ENCODE peak calls at places on chromosomes 12 and 14, in ten cellular contexts. B is breast epithelium; V is tibial nerve; H is astrocyte; N is A549; O is effector memory CD4-positive, alpha-beta T cell; C is brain microvascular endothelial cell; P is CD8-positive, alpha-beta T cell; S is ovary; L is pancreas. K is an unnamed sample.

GRCh38 chr14:94313991-94314655 is 9.0 kb downstream of the SERPINA6 start:
- DNase-seq in C (peak), O (no peak), S (no peak), V (peak), L (no peak), B (no peak), H (peak), N (no peak), P (no peak), K (no peak)

GRCh38 chr14:20460458-20461229 is 590 bp downstream of the PIP4P1 start:
- DNase-seq in C (no peak), O (peak), S (no peak), L (peak), B (peak), P (peak), N (no peak), H (no peak), V (no peak), K (peak)

GRCh38 chr12:79162948-79163347 is 298.4 kb downstream of the SYT1 start:
- DNase-seq in H (no peak), O (no peak), B (no peak), S (no peak), P (no peak), N (no peak), L (no peak), C (no peak), V (no peak), K (no peak)

GRCh38 chr12:90207799-90208198 is 499.2 kb upstream of the ATP2B1 start:
- DNase-seq in S (no peak), B (no peak), V (no peak), O (no peak), L (no peak), H (no peak), C (no peak), N (no peak), P (no peak), K (no peak)

GRCh38 chr12:52204095-52204930 is 12.5 kb upstream of the KRT80 start:
- DNase-seq in L (no peak), V (no peak), C (peak), B (no peak), H (peak), N (no peak), S (no peak), O (no peak), P (no peak), K (peak)

GRCh38 chr14:67240168-67240932 is 885 bp upstream of the PALS1 start:
- DNase-seq in O (peak), B (peak), V (peak), N (peak), C (peak), L (peak), P (peak), S (peak), H (no peak), K (peak)

GRCh38 chr14:69316449-69317391 is 56.8 kb downstream of the GALNT16 start:
- DNase-seq in L (peak), C (peak), B (peak), S (peak), N (peak), V (peak), H (peak), O (no peak), P (no peak), K (peak)

GRCh38 chr12:62866451-62867082 is 68.4 kb downstream of the PPM1H start:
- DNase-seq in P (no peak), V (no peak), H (peak), C (peak), O (no peak), B (no peak), S (no peak), N (peak), L (no peak), K (no peak)

GRCh38 chr14:69325086-69325485 is 65.1 kb downstream of the GALNT16 start:
- DNase-seq in B (no peak), V (no peak), C (no peak), L (no peak), S (peak), P (no peak), N (no peak), O (no peak), H (no peak), K (no peak)

GRCh38 chr12:55847603-55848329 is 5.0 kb upstream of the MMP19 start:
- DNase-seq in C (peak), O (no peak), L (peak), N (no peak), B (peak), H (peak), V (peak), P (no peak), S (peak), K (peak)

GRCh38 chr14:72999316-72999715 is 27.6 kb downstream of the ZFYVE1 start:
- DNase-seq in S (no peak), C (no peak), B (no peak), L (no peak), N (no peak), P (no peak), H (no peak), O (no peak), V (no peak), K (no peak)

GRCh38 chr14:35412281-35413057 is 7.9 kb upstream of the NFKBIA start:
- DNase-seq in H (no peak), S (no peak), O (no peak), L (no peak), P (no peak), C (no peak), N (no peak), B (no peak), V (no peak), K (no peak)

GRCh38 chr12:94272280-94272679 is 123.9 kb downstream of the PLXNC1 start:
- DNase-seq in L (no peak), N (no peak), B (no peak), O (no peak), P (no peak), H (no peak), S (no peak), C (no peak), V (no peak), K (no peak)

GRCh38 chr12:102917026-102917787 is at the start of gene PAH:
- DNase-seq in B (no peak), V (no peak), L (peak), N (no peak), H (no peak), P (no peak), S (peak), O (no peak), C (no peak), K (no peak)

GRCh38 chr12:6376079-6376941 is 947 bp upstream of the SCNN1A start:
- DNase-seq in C (peak), V (no peak), S (peak), B (peak), P (no peak), L (peak), H (peak), O (no peak), N (peak), K (peak)

GRCh38 chr12:11929714-11930113 is 141.0 kb upstream of the BCL2L14 start:
- DNase-seq in L (no peak), P (no peak), N (no peak), C (no peak), V (no peak), B (no peak), O (no peak), S (no peak), H (no peak), K (no peak)

GRCh38 chr12:91910871-91911388 is 234.7 kb downstream of the BTG1 start:
- DNase-seq in P (no peak), L (no peak), B (no peak), S (no peak), H (no peak), N (no peak), C (no peak), O (no peak), V (no peak), K (no peak)

GRCh38 chr14:99242816-99243795 is 28.9 kb downstream of the BCL11B start:
- DNase-seq in C (no peak), N (no peak), V (no peak), H (no peak), P (no peak), L (no peak), O (no peak), S (no peak), B (no peak), K (no peak)

GRCh38 chr14:96170961-96171592 is 33.6 kb upstream of the BDKRB2 start:
- DNase-seq in V (no peak), O (no peak), C (no peak), P (no peak), B (no peak), N (no peak), H (no peak), L (no peak), S (peak), K (no peak)

GRCh38 chr12:2692156-2692555 is 102.6 kb upstream of the FKBP4 start:
- DNase-seq in B (no peak), O (no peak), S (no peak), H (no peak), P (no peak), C (no peak), L (no peak), V (no peak), N (no peak), K (no peak)
- H3K4me3 ChIP-seq in B (peak), O (peak), S (no peak), H (no peak), P (peak), C (no peak), L (peak), V (no peak), N (peak), K (no peak)

DNA sequence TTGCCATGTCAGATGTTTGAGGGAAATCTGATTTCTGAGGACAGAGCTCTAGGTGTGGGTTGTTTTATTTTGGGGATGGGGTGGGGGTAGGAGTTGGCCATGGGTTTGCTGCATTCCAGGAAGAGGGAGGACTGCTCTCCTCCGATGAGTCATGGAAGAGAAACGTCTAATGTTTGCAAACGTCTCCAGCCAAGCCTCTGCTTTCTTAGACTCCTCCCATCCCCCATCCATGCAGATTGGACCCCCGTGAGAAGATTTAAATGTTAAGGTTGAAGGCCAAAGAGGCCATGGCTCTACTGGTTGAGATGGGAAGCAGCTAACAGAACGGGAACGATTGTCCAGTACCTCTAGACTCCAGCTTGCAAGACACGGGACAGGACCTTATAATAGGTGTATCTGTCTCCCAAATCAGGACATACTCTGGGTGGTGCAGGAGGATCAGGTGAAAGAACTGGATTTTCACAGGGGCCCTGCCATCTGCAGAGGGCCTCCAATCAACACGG is 11.4 kb upstream of the ATP2A2 start:
- DNase-seq in S (no peak), V (no peak), O (no peak), N (peak), L (no peak), P (no peak), C (peak), B (no peak), H (peak), K (peak)
- H3K27ac ChIP-seq in S (no peak), V (no peak), O (no peak), N (peak), L (no peak), P (no peak), C (no peak), B (peak), H (peak), K (peak)

DNA sequence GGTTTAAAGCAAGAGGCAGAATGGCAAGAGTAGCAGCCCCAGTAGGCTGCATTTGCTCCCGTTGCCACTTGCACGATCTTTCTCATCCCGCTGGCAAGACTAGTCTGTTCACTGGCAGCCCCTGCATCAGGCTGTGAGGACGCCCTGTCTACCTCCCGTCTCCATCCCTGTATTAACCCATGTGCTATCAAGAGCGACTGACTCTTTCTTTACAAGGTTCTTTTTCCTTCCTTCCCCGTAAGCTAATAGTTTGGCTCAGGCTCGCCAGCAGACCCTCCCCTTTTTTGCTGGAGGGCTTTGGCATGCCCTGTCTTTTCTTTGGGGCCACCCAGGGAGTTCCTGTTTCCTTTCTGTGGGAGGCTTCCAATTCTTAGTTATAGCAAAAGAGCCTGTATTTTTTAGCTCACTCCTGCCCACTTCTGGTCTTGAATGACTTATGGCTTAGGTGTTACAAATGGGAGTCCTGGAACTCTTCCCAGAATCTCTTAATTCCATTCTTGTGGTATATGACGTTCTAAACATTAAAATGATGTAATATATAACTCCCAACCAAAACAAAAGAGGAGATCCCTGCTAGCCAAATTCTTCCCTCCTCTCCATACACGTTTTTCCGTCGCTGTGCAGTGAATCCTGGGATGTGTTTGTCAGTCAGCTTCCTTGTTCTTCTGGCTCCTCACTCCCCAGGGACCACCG is 149.0 kb downstream of the PRKCH start:
- DNase-seq in L (no peak), H (peak), S (no peak), O (no peak), P (no peak), V (no peak), C (peak), B (no peak), N (no peak), K (no peak)
- H3K4me3 ChIP-seq in L (no peak), H (peak), S (no peak), O (no peak), P (no peak), V (no peak), C (no peak), B (no peak), N (no peak), K (no peak)

GRCh38 chr12:65666876-65667275 is 157.4 kb upstream of the HMGA2 start:
- DNase-seq in N (no peak), L (no peak), H (peak), S (no peak), C (peak), V (no peak), P (no peak), O (no peak), B (no peak), K (no peak)

GRCh38 chr12:65665817-65666216 is 158.5 kb upstream of the HMGA2 start:
- DNase-seq in N (no peak), O (no peak), C (no peak), L (no peak), H (no peak), V (no peak), B (no peak), S (no peak), P (no peak), K (no peak)

GRCh38 chr12:65668981-65669695 is 155.1 kb upstream of the HMGA2 start:
- DNase-seq in N (no peak), V (no peak), C (no peak), O (no peak), L (no peak), B (no peak), P (no peak), H (no peak), S (no peak), K (no peak)

GRCh38 chr12:65670775-65671174 is 153.5 kb upstream of the HMGA2 start:
- DNase-seq in V (no peak), P (no peak), S (no peak), L (no peak), O (no peak), B (no peak), C (no peak), N (no peak), H (peak), K (no peak)

DNA sequence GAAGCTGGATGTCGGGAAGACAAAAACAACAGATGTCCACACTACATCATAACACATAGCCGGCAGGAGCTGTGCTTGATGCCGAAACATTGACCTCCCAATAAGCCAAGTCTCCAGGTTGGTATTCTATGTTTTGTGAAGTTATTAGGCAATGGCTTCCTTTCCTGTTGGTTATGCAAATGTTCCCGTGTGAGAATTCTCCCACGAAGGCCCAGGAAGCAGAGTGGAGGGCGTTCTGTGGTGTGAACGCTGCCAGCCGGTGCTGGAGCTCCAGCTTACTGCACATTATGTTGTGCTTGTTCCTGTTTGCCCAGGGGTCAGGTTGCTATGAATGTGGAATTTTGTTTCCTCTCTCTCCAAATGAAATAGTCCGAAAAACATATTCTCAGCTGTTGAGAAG is 156.4 kb upstream of the HMGA2 start:
- DNase-seq in P (no peak), H (no peak), O (no peak), V (no peak), C (peak), N (no peak), S (peak), B (no peak), L (no peak), K (no peak)
- H3K27ac ChIP-seq in P (no peak), H (no peak), O (no peak), V (no peak), C (peak), N (no peak), S (no peak), B (no peak), L (no peak), K (no peak)

GRCh38 chr14:51554953-51555352 is 96.8 kb upstream of the FRMD6 start:
- DNase-seq in B (no peak), V (no peak), S (no peak), L (no peak), P (no peak), O (no peak), N (no peak), C (peak), H (no peak), K (no peak)
- H3K4me3 ChIP-seq in B (no peak), V (no peak), S (no peak), L (no peak), P (no peak), O (no peak), N (no peak), C (peak), H (peak), K (no peak)

GRCh38 chr14:89041245-89041585 is 216.8 kb downstream of the TTC8 start:
- DNase-seq in B (peak), O (no peak), L (peak), H (no peak), P (no peak), V (no peak), N (no peak), S (peak), C (no peak), K (no peak)

GRCh38 chr14:89037065-89037464 is 212.6 kb downstream of the TTC8 start:
- DNase-seq in N (no peak), P (no peak), H (no peak), S (no peak), V (no peak), L (no peak), B (no peak), C (no peak), O (no peak), K (no peak)

GRCh38 chr14:89040438-89041244 is 216.2 kb downstream of the TTC8 start:
- DNase-seq in C (peak), V (peak), O (peak), L (peak), S (peak), B (peak), H (peak), P (peak), N (peak), K (peak)

GRCh38 chr14:89040080-89040437 is 215.6 kb downstream of the TTC8 start:
- DNase-seq in N (no peak), B (no peak), L (no peak), H (no peak), P (no peak), S (no peak), O (no peak), V (no peak), C (no peak), K (no peak)

GRCh38 chr14:89042021-89042420 is 217.6 kb downstream of the TTC8 start:
- DNase-seq in L (no peak), P (no peak), N (no peak), V (no peak), H (no peak), S (no peak), O (no peak), B (no peak), C (no peak), K (no peak)
- H3K27ac ChIP-seq in L (no peak), P (no peak), N (no peak), V (no peak), H (peak), S (no peak), O (no peak), B (peak), C (no peak), K (no peak)

GRCh38 chr14:92514844-92515509 is 1.4 kb downstream of the RIN3 start:
- DNase-seq in O (no peak), N (no peak), C (no peak), B (no peak), L (no peak), P (no peak), V (no peak), H (no peak), S (no peak), K (no peak)
- H3K4me3 ChIP-seq in O (no peak), N (peak), C (peak), B (peak), L (peak), P (peak), V (peak), H (peak), S (peak), K (peak)

DNA sequence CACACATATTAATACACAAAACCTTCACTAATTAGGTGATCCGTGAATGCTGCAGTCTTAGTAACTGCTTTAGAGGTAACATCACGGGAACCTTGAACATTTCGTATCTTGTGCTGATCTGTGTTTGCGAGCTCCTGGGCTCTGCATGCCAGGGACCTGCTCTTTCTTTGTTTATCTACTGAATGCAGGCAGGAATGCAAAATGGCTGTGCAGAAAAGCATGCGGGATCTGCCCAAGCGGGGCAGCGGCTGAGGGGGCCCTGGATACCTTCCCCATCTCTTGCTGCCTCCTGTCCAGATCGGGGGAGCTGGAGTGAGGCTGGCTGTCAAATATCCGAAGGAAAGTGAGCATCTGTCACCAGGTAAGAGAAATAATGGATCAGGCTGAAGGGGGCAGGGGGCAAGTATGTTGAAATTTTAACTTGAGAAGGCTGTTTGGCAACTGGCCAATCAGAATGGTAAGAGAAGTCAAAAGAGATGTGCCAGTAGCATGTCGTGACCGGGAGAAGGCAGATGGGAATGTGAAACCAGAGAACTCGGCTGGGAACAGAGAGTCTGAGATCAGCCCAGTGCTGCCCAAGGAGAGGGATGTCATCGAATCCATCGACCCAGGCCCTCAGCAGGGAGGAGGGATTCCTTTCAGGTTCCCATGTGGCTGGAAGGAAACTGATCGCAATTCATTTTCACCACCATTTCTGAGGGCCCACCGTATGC is 191.3 kb downstream of the TTC7B start:
- DNase-seq in O (no peak), H (no peak), V (no peak), S (no peak), B (no peak), P (no peak), C (no peak), L (no peak), N (no peak), K (no peak)
- H3K27ac ChIP-seq in O (no peak), H (no peak), V (no peak), S (no peak), B (no peak), P (no peak), C (peak), L (no peak), N (no peak), K (no peak)

DNA sequence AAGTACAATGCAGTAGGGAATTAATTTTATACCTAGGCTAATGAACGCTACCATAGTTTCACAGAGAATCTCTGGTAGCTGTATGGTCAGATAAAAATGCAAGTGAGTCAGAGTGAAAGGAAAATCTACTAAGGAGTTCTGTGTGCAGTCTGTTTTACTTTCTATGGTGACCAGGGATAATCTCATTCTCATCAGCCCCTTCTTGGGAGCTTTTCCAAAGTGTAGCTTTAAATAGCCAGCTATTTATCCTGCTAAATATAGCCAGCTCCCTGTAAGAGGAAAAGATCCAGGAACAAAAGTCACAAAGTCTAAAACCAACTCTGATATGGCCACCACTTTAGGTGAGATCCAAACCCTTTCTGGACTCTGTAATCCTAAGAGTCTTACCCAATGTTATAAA is 75.5 kb downstream of the TMEM116 start:
- DNase-seq in P (no peak), H (peak), B (no peak), O (no peak), L (no peak), S (no peak), N (no peak), V (no peak), C (peak), K (no peak)
- H3K4me3 ChIP-seq in P (no peak), H (no peak), B (no peak), O (no peak), L (no peak), S (no peak), N (no peak), V (no peak), C (no peak), K (no peak)

K was measured in uterus.